ENCODE peak calls at places on chromosomes 6 and 20, in six cellular contexts. One of them, this sample, is unnamed.
A peak's percentile ranks its signal among the peaks of the same experiment; 100 is the strongest.

GRCh38 chr6:149856256-149856994 is 7.7 kb downstream of the LRP11 start:
- DNase-seq in cardiac muscle cell: no peak
- DNase-seq in naive thymus-derived CD4-positive, alpha-beta T cell: no peak
- DNase-seq in brain microvascular endothelial cell: no peak
- DNase-seq in ovary: no peak
- DNase-seq in uterus: no peak
- DNase-seq in this sample: no peak

GRCh38 chr6:139240161-139241010 is 51.4 kb downstream of the TXLNB start:
- DNase-seq in cardiac muscle cell: no peak
- DNase-seq in naive thymus-derived CD4-positive, alpha-beta T cell: no peak
- DNase-seq in brain microvascular endothelial cell: peak; percentile 91
- DNase-seq in ovary: peak; percentile 36
- DNase-seq in uterus: no peak
- DNase-seq in this sample: no peak

GRCh38 chr6:23511797-23512196 is 614.2 kb upstream of the NRSN1 start:
- DNase-seq in cardiac muscle cell: no peak
- DNase-seq in naive thymus-derived CD4-positive, alpha-beta T cell: no peak
- DNase-seq in brain microvascular endothelial cell: no peak
- DNase-seq in ovary: no peak
- DNase-seq in uterus: no peak
- DNase-seq in this sample: no peak

GRCh38 chr20:18133962-18134361 is 3.7 kb upstream of the KAT14 start:
- DNase-seq in cardiac muscle cell: no peak
- DNase-seq in naive thymus-derived CD4-positive, alpha-beta T cell: no peak
- DNase-seq in brain microvascular endothelial cell: no peak
- DNase-seq in ovary: no peak
- DNase-seq in uterus: no peak
- DNase-seq in this sample: no peak

GRCh38 chr6:136382676-136383075 is 93.0 kb upstream of the BCLAF1 start:
- DNase-seq in cardiac muscle cell: no peak
- DNase-seq in naive thymus-derived CD4-positive, alpha-beta T cell: no peak
- DNase-seq in brain microvascular endothelial cell: no peak
- DNase-seq in ovary: no peak
- DNase-seq in uterus: no peak
- DNase-seq in this sample: no peak

GRCh38 chr6:26311385-26312095 is 53.5 kb upstream of the BTN3A2 start:
- DNase-seq in cardiac muscle cell: no peak
- DNase-seq in naive thymus-derived CD4-positive, alpha-beta T cell: peak; percentile 72
- DNase-seq in brain microvascular endothelial cell: peak; percentile 73
- DNase-seq in ovary: peak; percentile 63
- DNase-seq in uterus: peak; percentile 46
- DNase-seq in this sample: no peak

GRCh38 chr20:32382102-32382950 is 24.2 kb downstream of the ASXL1 start:
- DNase-seq in cardiac muscle cell: no peak
- DNase-seq in naive thymus-derived CD4-positive, alpha-beta T cell: no peak
- DNase-seq in brain microvascular endothelial cell: no peak
- DNase-seq in ovary: no peak
- DNase-seq in uterus: no peak
- DNase-seq in this sample: no peak

GRCh38 chr6:134636221-134636830 is 313.6 kb downstream of the ALDH8A1 start:
- DNase-seq in cardiac muscle cell: no peak
- DNase-seq in naive thymus-derived CD4-positive, alpha-beta T cell: no peak
- DNase-seq in brain microvascular endothelial cell: no peak
- DNase-seq in ovary: no peak
- DNase-seq in uterus: no peak
- DNase-seq in this sample: no peak

GRCh38 chr6:74409447-74409846 is 713.4 kb downstream of the CD109 start:
- DNase-seq in cardiac muscle cell: no peak
- DNase-seq in naive thymus-derived CD4-positive, alpha-beta T cell: no peak
- DNase-seq in brain microvascular endothelial cell: peak; percentile 66
- DNase-seq in ovary: no peak
- DNase-seq in uterus: no peak
- DNase-seq in this sample: no peak

DNA sequence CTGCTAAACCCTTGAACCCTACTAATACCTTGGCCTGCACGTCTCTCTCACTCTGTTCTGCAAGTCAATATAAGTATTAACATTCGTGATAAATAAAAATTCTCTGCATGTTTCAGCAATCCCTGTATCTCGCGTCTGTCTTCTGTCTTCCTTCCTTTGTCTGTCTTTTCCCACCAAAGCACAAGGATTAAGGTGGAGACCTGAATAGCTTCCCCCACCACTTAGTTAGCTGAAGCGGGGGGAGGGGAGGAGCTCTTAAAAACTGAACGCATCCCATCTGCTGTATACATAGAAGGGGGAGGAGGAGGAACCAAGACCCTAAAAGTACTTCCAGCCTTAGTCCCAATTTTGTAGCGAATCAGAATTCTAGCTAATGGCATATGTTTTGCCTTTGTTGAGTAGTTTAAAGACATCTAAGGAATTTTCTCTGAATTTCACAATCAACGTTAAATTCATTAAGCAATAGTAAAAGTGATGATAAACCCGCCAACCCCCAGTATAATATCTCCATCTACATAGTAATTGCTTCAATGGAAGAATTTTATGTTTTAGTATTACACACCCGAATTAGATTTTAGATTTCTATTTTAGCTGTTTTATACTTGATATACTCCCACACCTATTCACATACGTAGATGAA is 47.9 kb downstream of the GNAS start:
- DNase-seq in cardiac muscle cell: no peak
- DNase-seq in naive thymus-derived CD4-positive, alpha-beta T cell: no peak
- DNase-seq in brain microvascular endothelial cell: no peak
- DNase-seq in ovary: no peak
- DNase-seq in uterus: no peak
- DNase-seq in this sample: no peak
- H3K36me3 ChIP-seq in cardiac muscle cell: peaks cover 21% of the 10 kb centered on the region
- H3K36me3 ChIP-seq in naive thymus-derived CD4-positive, alpha-beta T cell: peaks cover 51% of the 10 kb centered on the region
- H3K36me3 ChIP-seq in brain microvascular endothelial cell: peaks cover 45% of the 10 kb centered on the region
- H3K36me3 ChIP-seq in ovary: no peaks in the 10 kb centered on the region
- H3K36me3 ChIP-seq in uterus: no peaks in the 10 kb centered on the region
- H3K36me3 ChIP-seq in this sample: peaks cover 23% of the 10 kb centered on the region

DNA sequence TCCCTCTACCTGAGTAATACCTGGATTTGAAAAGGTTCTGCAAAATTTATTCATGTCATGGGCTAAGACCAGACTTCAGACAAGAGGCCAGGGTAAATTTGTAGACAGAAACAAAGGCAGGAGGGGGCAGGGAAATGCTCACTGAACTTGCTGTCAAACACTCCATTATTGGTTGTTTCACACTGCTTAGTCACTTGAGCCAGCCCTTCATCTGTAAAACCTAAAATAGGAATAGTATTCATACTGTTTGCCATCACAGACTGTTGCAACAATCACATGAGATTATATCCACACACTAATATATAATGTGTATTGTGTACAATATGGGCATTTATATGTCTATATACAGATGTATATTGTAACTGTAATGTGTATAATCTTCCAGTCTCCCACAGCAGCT is 6.5 kb upstream of the TINAG start:
- DNase-seq in cardiac muscle cell: no peak
- DNase-seq in naive thymus-derived CD4-positive, alpha-beta T cell: no peak
- DNase-seq in brain microvascular endothelial cell: no peak
- DNase-seq in ovary: no peak
- DNase-seq in uterus: no peak
- DNase-seq in this sample: no peak
- H3K4me3 ChIP-seq in cardiac muscle cell: no peak overlapping the region
- H3K4me3 ChIP-seq in naive thymus-derived CD4-positive, alpha-beta T cell: no peak overlapping the region
- H3K4me3 ChIP-seq in brain microvascular endothelial cell: no peak overlapping the region
- H3K4me3 ChIP-seq in ovary: no peak overlapping the region
- H3K4me3 ChIP-seq in uterus: no peak overlapping the region
- H3K4me3 ChIP-seq in this sample: no peak overlapping the region

DNA sequence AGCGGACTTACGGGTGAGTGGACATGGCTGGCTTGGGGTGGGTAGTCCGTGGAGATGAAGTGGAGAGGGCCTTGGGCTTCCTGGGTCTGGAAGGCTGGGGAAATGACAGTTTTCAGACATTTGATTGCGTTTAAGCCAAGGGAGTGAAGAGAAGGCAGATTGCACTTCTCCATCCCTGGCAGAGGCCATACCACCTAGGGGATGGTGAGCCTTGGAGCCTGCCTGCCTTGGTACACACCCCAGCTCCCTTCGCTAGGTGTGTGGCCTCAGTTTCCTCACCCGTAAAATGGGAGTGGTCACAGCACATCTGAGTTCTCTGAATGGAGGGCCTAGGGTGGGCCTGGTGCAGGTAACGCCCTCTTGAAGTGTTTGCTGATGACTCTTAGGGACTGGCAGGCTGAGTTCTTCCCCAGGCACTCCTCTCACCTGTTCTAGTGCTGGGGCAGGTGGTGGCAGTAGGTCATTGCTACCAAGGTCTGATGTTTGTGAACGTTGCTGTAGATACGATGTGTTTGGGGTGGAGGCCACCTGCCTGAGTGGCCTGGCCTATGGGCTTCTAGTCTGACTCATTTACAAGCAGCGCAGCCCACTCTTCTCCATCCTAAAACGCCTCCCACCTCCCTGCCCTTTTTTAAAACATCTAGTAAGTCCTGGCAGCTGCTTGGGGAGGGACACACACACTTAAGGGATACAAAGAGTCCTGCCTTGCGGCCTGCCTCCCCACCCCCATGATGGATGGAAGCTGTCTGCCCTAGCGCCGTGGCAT is 2.3 kb downstream of the RBM38 start:
- DNase-seq in cardiac muscle cell: no peak
- DNase-seq in naive thymus-derived CD4-positive, alpha-beta T cell: no peak
- DNase-seq in brain microvascular endothelial cell: no peak
- DNase-seq in ovary: no peak
- DNase-seq in uterus: peak; percentile 79
- DNase-seq in this sample: no peak
- H3K27ac ChIP-seq in cardiac muscle cell: peak overlapping the region; percentile 93
- H3K27ac ChIP-seq in naive thymus-derived CD4-positive, alpha-beta T cell: peak overlapping the region; percentile 83
- H3K27ac ChIP-seq in brain microvascular endothelial cell: no peak overlapping the region
- H3K27ac ChIP-seq in ovary: peak overlapping the region; percentile 37
- H3K27ac ChIP-seq in uterus: peak overlapping the region; percentile 78
- H3K27ac ChIP-seq in this sample: peak overlapping the region; percentile 96

GRCh38 chr20:38947931-38948362 is 14.2 kb upstream of the DHX35 start:
- DNase-seq in cardiac muscle cell: no peak
- DNase-seq in naive thymus-derived CD4-positive, alpha-beta T cell: no peak
- DNase-seq in brain microvascular endothelial cell: no peak
- DNase-seq in ovary: no peak
- DNase-seq in uterus: no peak
- DNase-seq in this sample: no peak

GRCh38 chr20:38946836-38947235 is 15.3 kb upstream of the DHX35 start:
- DNase-seq in cardiac muscle cell: no peak
- DNase-seq in naive thymus-derived CD4-positive, alpha-beta T cell: no peak
- DNase-seq in brain microvascular endothelial cell: no peak
- DNase-seq in ovary: no peak
- DNase-seq in uterus: no peak
- DNase-seq in this sample: no peak

GRCh38 chr20:38951611-38952010 is 10.5 kb upstream of the DHX35 start:
- DNase-seq in cardiac muscle cell: no peak
- DNase-seq in naive thymus-derived CD4-positive, alpha-beta T cell: no peak
- DNase-seq in brain microvascular endothelial cell: no peak
- DNase-seq in ovary: no peak
- DNase-seq in uterus: no peak
- DNase-seq in this sample: no peak

GRCh38 chr20:38952153-38952552 is 10.0 kb upstream of the DHX35 start:
- DNase-seq in cardiac muscle cell: no peak
- DNase-seq in naive thymus-derived CD4-positive, alpha-beta T cell: no peak
- DNase-seq in brain microvascular endothelial cell: no peak
- DNase-seq in ovary: no peak
- DNase-seq in uterus: no peak
- DNase-seq in this sample: no peak

GRCh38 chr20:38950254-38950653 is 11.9 kb upstream of the DHX35 start:
- DNase-seq in cardiac muscle cell: no peak
- DNase-seq in naive thymus-derived CD4-positive, alpha-beta T cell: no peak
- DNase-seq in brain microvascular endothelial cell: no peak
- DNase-seq in ovary: no peak
- DNase-seq in uterus: no peak
- DNase-seq in this sample: no peak
- H3K36me3 ChIP-seq in cardiac muscle cell: peaks cover 6% of the 10 kb centered on the region
- H3K36me3 ChIP-seq in naive thymus-derived CD4-positive, alpha-beta T cell: no peaks in the 10 kb centered on the region
- H3K36me3 ChIP-seq in brain microvascular endothelial cell: no peaks in the 10 kb centered on the region
- H3K36me3 ChIP-seq in ovary: no peaks in the 10 kb centered on the region
- H3K36me3 ChIP-seq in uterus: no peaks in the 10 kb centered on the region
- H3K36me3 ChIP-seq in this sample: no peaks in the 10 kb centered on the region

DNA sequence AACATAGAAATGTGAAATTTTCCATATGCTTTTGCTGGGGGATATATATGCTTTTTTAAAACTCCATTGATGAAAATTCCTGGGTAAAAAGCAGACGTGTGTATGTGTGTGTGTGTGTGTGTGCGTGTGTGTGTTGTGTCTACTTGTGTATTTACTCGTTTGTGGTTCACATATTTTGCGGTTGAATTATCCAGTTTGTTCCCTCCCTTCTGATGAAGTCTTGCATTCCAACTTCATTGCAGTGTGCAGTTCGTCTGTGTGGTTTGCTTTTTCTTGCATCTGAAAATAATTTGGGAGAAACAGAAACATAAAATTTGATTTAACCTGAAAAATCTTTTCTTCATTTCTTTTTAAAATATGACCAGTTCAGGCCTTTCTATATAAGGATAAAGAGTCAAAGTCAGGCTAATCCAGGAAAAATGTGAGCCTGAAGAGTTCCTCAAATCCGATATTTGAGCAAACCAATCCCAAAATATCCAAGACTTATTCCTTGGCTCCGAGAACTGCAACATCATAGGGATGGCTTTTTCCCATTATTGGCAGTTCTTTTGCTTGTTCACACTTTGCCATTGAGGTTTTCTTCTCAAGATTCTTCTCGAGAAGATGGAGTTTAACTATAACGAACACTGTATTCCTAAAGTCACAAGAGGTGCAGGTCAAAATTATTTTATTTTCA is 202.2 kb upstream of the CCN2 start:
- DNase-seq in cardiac muscle cell: no peak
- DNase-seq in naive thymus-derived CD4-positive, alpha-beta T cell: no peak
- DNase-seq in brain microvascular endothelial cell: peak; percentile 93
- DNase-seq in ovary: no peak
- DNase-seq in uterus: no peak
- DNase-seq in this sample: no peak
- H3K4me3 ChIP-seq in cardiac muscle cell: no peak overlapping the region
- H3K4me3 ChIP-seq in naive thymus-derived CD4-positive, alpha-beta T cell: no peak overlapping the region
- H3K4me3 ChIP-seq in brain microvascular endothelial cell: no peak overlapping the region
- H3K4me3 ChIP-seq in ovary: no peak overlapping the region
- H3K4me3 ChIP-seq in uterus: no peak overlapping the region
- H3K4me3 ChIP-seq in this sample: no peak overlapping the region

This sample was measured in CD8-positive, alpha-beta memory T cell.